ENCODE peak calls at places on chromosomes 16 and 17, in seven cellular contexts. H is activated effector memory CD4-positive, alpha-beta T cell treated with Interleukin-2 at 50 U/mL for 16 hours; S is GM23248; E is H54; J is ascending aorta; U is HL-60; B is NCI-H2107. K is an unnamed sample.

GRCh38 chr16:4303973-4304372 is 11.9 kb upstream of the GLIS2 start:
- DNase-seq in H (no peak), S (no peak), E (no peak), J (no peak), U (no peak), B (no peak), K (no peak)

GRCh38 chr17:12859520-12859919 is 70.2 kb downstream of the ARHGAP44 start:
- DNase-seq in H (no peak), S (no peak), E (no peak), J (no peak), U (no peak), B (no peak), K (no peak)

GRCh38 chr17:58643147-58643546 is 48.7 kb downstream of the TEX14 start:
- DNase-seq in H (no peak), S (peak), E (peak), J (no peak), U (no peak), B (no peak), K (no peak)

GRCh38 chr17:44384281-44384822 is 5.1 kb downstream of the ITGA2B start:
- DNase-seq in H (no peak), S (no peak), E (no peak), J (no peak), U (no peak), B (no peak), K (no peak)

GRCh38 chr17:69468211-69468610 is 53.7 kb downstream of the MAP2K6 start:
- DNase-seq in H (no peak), S (no peak), E (no peak), J (no peak), U (no peak), B (no peak), K (no peak)

GRCh38 chr16:79826732-79827514 is 226.4 kb upstream of the MAF start:
- DNase-seq in H (no peak), S (no peak), E (no peak), J (no peak), U (no peak), B (no peak), K (no peak)

GRCh38 chr17:792277-792676 is 10.1 kb downstream of the MRM3 start:
- DNase-seq in H (no peak), S (peak), E (no peak), J (no peak), U (no peak), B (no peak), K (no peak)

GRCh38 chr17:30239089-30239462 is 3.6 kb upstream of the SLC6A4 start:
- DNase-seq in H (no peak), S (no peak), E (no peak), J (no peak), U (no peak), B (no peak), K (no peak)

GRCh38 chr17:19713462-19713861 is 2.9 kb downstream of the SLC47A2 start:
- DNase-seq in H (no peak), S (no peak), E (peak), J (no peak), U (no peak), B (no peak), K (no peak)

GRCh38 chr17:77503916-77504651 is 363.3 kb downstream of the SEC14L1 start:
- DNase-seq in H (no peak), S (no peak), E (no peak), J (no peak), U (no peak), B (no peak), K (no peak)

GRCh38 chr16:81786868-81787267 is 7.8 kb downstream of the PLCG2 start:
- DNase-seq in H (no peak), S (no peak), E (no peak), J (no peak), U (no peak), B (no peak), K (no peak)

GRCh38 chr16:69270395-69270794 is 40.8 kb upstream of the VPS4A start:
- DNase-seq in H (no peak), S (no peak), E (no peak), J (no peak), U (peak), B (no peak), K (no peak)

GRCh38 chr17:7208754-7209460 is 10.7 kb downstream of the DLG4 start:
- DNase-seq in H (no peak), S (no peak), E (no peak), J (no peak), U (no peak), B (no peak), K (no peak)

GRCh38 chr16:82510041-82510440 is 116.7 kb upstream of the CDH13 start:
- DNase-seq in H (no peak), S (no peak), E (no peak), J (no peak), U (no peak), B (no peak), K (no peak)

GRCh38 chr16:50093607-50094570 is 28.1 kb downstream of the HEATR3 start:
- DNase-seq in H (no peak), S (peak), E (no peak), J (peak), U (peak), B (no peak), K (no peak)

GRCh38 chr17:17749921-17750320 is 68.7 kb downstream of the RAI1 start:
- DNase-seq in H (peak), S (peak), E (no peak), J (no peak), U (no peak), B (no peak), K (peak)

GRCh38 chr17:51046527-51047384 is 73.9 kb downstream of the SPAG9 start:
- DNase-seq in H (no peak), S (peak), E (peak), J (no peak), U (no peak), B (peak), K (no peak)

GRCh38 chr16:61829631-61830030 is 206.6 kb downstream of the CDH8 start:
- DNase-seq in H (no peak), S (no peak), E (no peak), J (no peak), U (no peak), B (no peak), K (no peak)

GRCh38 chr17:80842456-80843053 is 149.1 kb upstream of the CHMP6 start:
- DNase-seq in H (no peak), S (no peak), E (no peak), J (no peak), U (no peak), B (no peak), K (no peak)

GRCh38 chr16:12323007-12323699 is 346.6 kb downstream of the SNX29 start:
- DNase-seq in H (peak), S (peak), E (no peak), J (no peak), U (no peak), B (no peak), K (peak)

GRCh38 chr16:55370762-55371482 is 46.9 kb downstream of the IRX6 start:
- DNase-seq in H (no peak), S (peak), E (peak), J (no peak), U (no peak), B (no peak), K (no peak)

GRCh38 chr16:51762081-51762995 is 611.3 kb upstream of the SALL1 start:
- DNase-seq in H (no peak), S (peak), E (peak), J (no peak), U (peak), B (peak), K (peak)

GRCh38 chr17:79304907-79305306 is 230.3 kb downstream of the ENGASE start:
- DNase-seq in H (no peak), S (no peak), E (no peak), J (no peak), U (no peak), B (no peak), K (no peak)

GRCh38 chr17:27446569-27447301 is 9.5 kb upstream of the KSR1 start:
- DNase-seq in H (no peak), S (peak), E (no peak), J (no peak), U (no peak), B (no peak), K (no peak)